ENCODE peak calls at places on chromosomes 11 and 22, in five cellular contexts. One of them, this sample, is unnamed.

GRCh38 chr11:63180536-63180935 is 36.5 kb upstream of the SLC22A24 start:
- DNase-seq in bronchial epithelial cell: no peak
- DNase-seq in stimulated activated naive CD8-positive, alpha-beta T cell treated with anti-CD3 and anti-CD28 coated beads, Interleukin-15, Interleukin-2, amounts not matched to agents 100 U/mL and 50 U/mL, for 24 hours: no peak
- DNase-seq in ELF-1: no peak
- DNase-seq in activated CD4-positive, alpha-beta T cell treated with anti-CD3 and anti-CD28 coated beads, Interleukin-2, amount 10 ng/mL, durations not matched to agents 7 days and 5 days: no peak
- DNase-seq in this sample: no peak

GRCh38 chr11:28697920-28698827 is 590.0 kb downstream of the METTL15 start:
- DNase-seq in ELF-1: peak; percentile 68
- DNase-seq in bronchial epithelial cell: peak; percentile 48
- DNase-seq in activated CD4-positive, alpha-beta T cell treated with anti-CD3 and anti-CD28 coated beads, Interleukin-2, amount 10 ng/mL, durations not matched to agents 7 days and 5 days: peak; percentile 17
- DNase-seq in stimulated activated naive CD8-positive, alpha-beta T cell treated with anti-CD3 and anti-CD28 coated beads, Interleukin-15, Interleukin-2, amounts not matched to agents 100 U/mL and 50 U/mL, for 24 hours: peak; percentile 49
- DNase-seq in this sample: peak; percentile 20

GRCh38 chr22:28563636-28564035 is 116.0 kb downstream of the TTC28 start:
- DNase-seq in bronchial epithelial cell: peak; percentile 91
- DNase-seq in activated CD4-positive, alpha-beta T cell treated with anti-CD3 and anti-CD28 coated beads, Interleukin-2, amount 10 ng/mL, durations not matched to agents 7 days and 5 days: no peak
- DNase-seq in ELF-1: no peak
- DNase-seq in stimulated activated naive CD8-positive, alpha-beta T cell treated with anti-CD3 and anti-CD28 coated beads, Interleukin-15, Interleukin-2, amounts not matched to agents 100 U/mL and 50 U/mL, for 24 hours: no peak
- DNase-seq in this sample: no peak

GRCh38 chr11:126793596-126793995 is 207.0 kb downstream of the KIRREL3 start:
- DNase-seq in ELF-1: no peak
- DNase-seq in activated CD4-positive, alpha-beta T cell treated with anti-CD3 and anti-CD28 coated beads, Interleukin-2, amount 10 ng/mL, durations not matched to agents 7 days and 5 days: no peak
- DNase-seq in stimulated activated naive CD8-positive, alpha-beta T cell treated with anti-CD3 and anti-CD28 coated beads, Interleukin-15, Interleukin-2, amounts not matched to agents 100 U/mL and 50 U/mL, for 24 hours: no peak
- DNase-seq in bronchial epithelial cell: no peak
- DNase-seq in this sample: no peak

GRCh38 chr22:31442768-31443489 is 43.5 kb downstream of the DRG1 start:
- DNase-seq in bronchial epithelial cell: no peak
- DNase-seq in stimulated activated naive CD8-positive, alpha-beta T cell treated with anti-CD3 and anti-CD28 coated beads, Interleukin-15, Interleukin-2, amounts not matched to agents 100 U/mL and 50 U/mL, for 24 hours: no peak
- DNase-seq in activated CD4-positive, alpha-beta T cell treated with anti-CD3 and anti-CD28 coated beads, Interleukin-2, amount 10 ng/mL, durations not matched to agents 7 days and 5 days: no peak
- DNase-seq in ELF-1: no peak
- DNase-seq in this sample: no peak

GRCh38 chr22:42725606-42726355 is 5.1 kb upstream of the A4GALT start:
- DNase-seq in ELF-1: no peak
- DNase-seq in stimulated activated naive CD8-positive, alpha-beta T cell treated with anti-CD3 and anti-CD28 coated beads, Interleukin-15, Interleukin-2, amounts not matched to agents 100 U/mL and 50 U/mL, for 24 hours: no peak
- DNase-seq in bronchial epithelial cell: no peak
- DNase-seq in activated CD4-positive, alpha-beta T cell treated with anti-CD3 and anti-CD28 coated beads, Interleukin-2, amount 10 ng/mL, durations not matched to agents 7 days and 5 days: no peak
- DNase-seq in this sample: no peak

GRCh38 chr11:23846902-23847422 is 649.9 kb upstream of the LUZP2 start:
- DNase-seq in stimulated activated naive CD8-positive, alpha-beta T cell treated with anti-CD3 and anti-CD28 coated beads, Interleukin-15, Interleukin-2, amounts not matched to agents 100 U/mL and 50 U/mL, for 24 hours: no peak
- DNase-seq in bronchial epithelial cell: no peak
- DNase-seq in activated CD4-positive, alpha-beta T cell treated with anti-CD3 and anti-CD28 coated beads, Interleukin-2, amount 10 ng/mL, durations not matched to agents 7 days and 5 days: no peak
- DNase-seq in ELF-1: no peak
- DNase-seq in this sample: no peak

GRCh38 chr22:47012589-47013365 is 250.3 kb downstream of the TBC1D22A start:
- DNase-seq in ELF-1: no peak
- DNase-seq in stimulated activated naive CD8-positive, alpha-beta T cell treated with anti-CD3 and anti-CD28 coated beads, Interleukin-15, Interleukin-2, amounts not matched to agents 100 U/mL and 50 U/mL, for 24 hours: no peak
- DNase-seq in activated CD4-positive, alpha-beta T cell treated with anti-CD3 and anti-CD28 coated beads, Interleukin-2, amount 10 ng/mL, durations not matched to agents 7 days and 5 days: no peak
- DNase-seq in bronchial epithelial cell: peak; percentile 44
- DNase-seq in this sample: no peak

GRCh38 chr22:46349238-46349637 is 13.7 kb downstream of the TRMU start:
- DNase-seq in activated CD4-positive, alpha-beta T cell treated with anti-CD3 and anti-CD28 coated beads, Interleukin-2, amount 10 ng/mL, durations not matched to agents 7 days and 5 days: no peak
- DNase-seq in stimulated activated naive CD8-positive, alpha-beta T cell treated with anti-CD3 and anti-CD28 coated beads, Interleukin-15, Interleukin-2, amounts not matched to agents 100 U/mL and 50 U/mL, for 24 hours: no peak
- DNase-seq in ELF-1: no peak
- DNase-seq in bronchial epithelial cell: no peak
- DNase-seq in this sample: no peak

GRCh38 chr22:19970479-19971275 is 29.1 kb upstream of the TXNRD2 start:
- DNase-seq in ELF-1: peak; percentile 72
- DNase-seq in bronchial epithelial cell: peak; percentile 35
- DNase-seq in stimulated activated naive CD8-positive, alpha-beta T cell treated with anti-CD3 and anti-CD28 coated beads, Interleukin-15, Interleukin-2, amounts not matched to agents 100 U/mL and 50 U/mL, for 24 hours: peak; percentile 85
- DNase-seq in activated CD4-positive, alpha-beta T cell treated with anti-CD3 and anti-CD28 coated beads, Interleukin-2, amount 10 ng/mL, durations not matched to agents 7 days and 5 days: peak; percentile 79
- DNase-seq in this sample: peak; percentile 28

GRCh38 chr11:69385832-69386415 is 92.0 kb downstream of the MYEOV start:
- DNase-seq in ELF-1: no peak
- DNase-seq in stimulated activated naive CD8-positive, alpha-beta T cell treated with anti-CD3 and anti-CD28 coated beads, Interleukin-15, Interleukin-2, amounts not matched to agents 100 U/mL and 50 U/mL, for 24 hours: peak; percentile 1
- DNase-seq in activated CD4-positive, alpha-beta T cell treated with anti-CD3 and anti-CD28 coated beads, Interleukin-2, amount 10 ng/mL, durations not matched to agents 7 days and 5 days: no peak
- DNase-seq in bronchial epithelial cell: no peak
- DNase-seq in this sample: no peak

GRCh38 chr11:56841210-56841810 is 92.8 kb upstream of the OR9G4 start:
- DNase-seq in activated CD4-positive, alpha-beta T cell treated with anti-CD3 and anti-CD28 coated beads, Interleukin-2, amount 10 ng/mL, durations not matched to agents 7 days and 5 days: peak; percentile 36
- DNase-seq in stimulated activated naive CD8-positive, alpha-beta T cell treated with anti-CD3 and anti-CD28 coated beads, Interleukin-15, Interleukin-2, amounts not matched to agents 100 U/mL and 50 U/mL, for 24 hours: peak; percentile 27
- DNase-seq in bronchial epithelial cell: peak; percentile 69
- DNase-seq in ELF-1: peak; percentile 60
- DNase-seq in this sample: peak; percentile 60

GRCh38 chr11:75100314-75100713 is 3.6 kb upstream of the OR2AT4 start:
- DNase-seq in ELF-1: no peak
- DNase-seq in stimulated activated naive CD8-positive, alpha-beta T cell treated with anti-CD3 and anti-CD28 coated beads, Interleukin-15, Interleukin-2, amounts not matched to agents 100 U/mL and 50 U/mL, for 24 hours: peak; percentile 34
- DNase-seq in bronchial epithelial cell: peak; percentile 77
- DNase-seq in activated CD4-positive, alpha-beta T cell treated with anti-CD3 and anti-CD28 coated beads, Interleukin-2, amount 10 ng/mL, durations not matched to agents 7 days and 5 days: no peak
- DNase-seq in this sample: no peak

GRCh38 chr11:71370020-71370747 is 78.0 kb downstream of the DHCR7 start:
- DNase-seq in activated CD4-positive, alpha-beta T cell treated with anti-CD3 and anti-CD28 coated beads, Interleukin-2, amount 10 ng/mL, durations not matched to agents 7 days and 5 days: no peak
- DNase-seq in ELF-1: no peak
- DNase-seq in bronchial epithelial cell: no peak
- DNase-seq in stimulated activated naive CD8-positive, alpha-beta T cell treated with anti-CD3 and anti-CD28 coated beads, Interleukin-15, Interleukin-2, amounts not matched to agents 100 U/mL and 50 U/mL, for 24 hours: no peak
- DNase-seq in this sample: peak; percentile 25

GRCh38 chr11:102836290-102836875 is 7.0 kb downstream of the MMP3 start:
- DNase-seq in bronchial epithelial cell: peak; percentile 86
- DNase-seq in stimulated activated naive CD8-positive, alpha-beta T cell treated with anti-CD3 and anti-CD28 coated beads, Interleukin-15, Interleukin-2, amounts not matched to agents 100 U/mL and 50 U/mL, for 24 hours: no peak
- DNase-seq in activated CD4-positive, alpha-beta T cell treated with anti-CD3 and anti-CD28 coated beads, Interleukin-2, amount 10 ng/mL, durations not matched to agents 7 days and 5 days: no peak
- DNase-seq in ELF-1: no peak
- DNase-seq in this sample: no peak

GRCh38 chr22:18970948-18971315 is 34.8 kb upstream of the PRODH start:
- DNase-seq in activated CD4-positive, alpha-beta T cell treated with anti-CD3 and anti-CD28 coated beads, Interleukin-2, amount 10 ng/mL, durations not matched to agents 7 days and 5 days: no peak
- DNase-seq in ELF-1: no peak
- DNase-seq in stimulated activated naive CD8-positive, alpha-beta T cell treated with anti-CD3 and anti-CD28 coated beads, Interleukin-15, Interleukin-2, amounts not matched to agents 100 U/mL and 50 U/mL, for 24 hours: no peak
- DNase-seq in bronchial epithelial cell: no peak
- DNase-seq in this sample: no peak

GRCh38 chr11:77560605-77561004 is 29.1 kb upstream of the AQP11 start:
- DNase-seq in activated CD4-positive, alpha-beta T cell treated with anti-CD3 and anti-CD28 coated beads, Interleukin-2, amount 10 ng/mL, durations not matched to agents 7 days and 5 days: no peak
- DNase-seq in ELF-1: peak; percentile 42
- DNase-seq in bronchial epithelial cell: peak; percentile 87
- DNase-seq in stimulated activated naive CD8-positive, alpha-beta T cell treated with anti-CD3 and anti-CD28 coated beads, Interleukin-15, Interleukin-2, amounts not matched to agents 100 U/mL and 50 U/mL, for 24 hours: no peak
- DNase-seq in this sample: no peak

GRCh38 chr22:37633082-37633692 is 6.3 kb upstream of the SH3BP1 start:
- DNase-seq in ELF-1: no peak
- DNase-seq in bronchial epithelial cell: no peak
- DNase-seq in activated CD4-positive, alpha-beta T cell treated with anti-CD3 and anti-CD28 coated beads, Interleukin-2, amount 10 ng/mL, durations not matched to agents 7 days and 5 days: peak; percentile 33
- DNase-seq in stimulated activated naive CD8-positive, alpha-beta T cell treated with anti-CD3 and anti-CD28 coated beads, Interleukin-15, Interleukin-2, amounts not matched to agents 100 U/mL and 50 U/mL, for 24 hours: peak; percentile 77
- DNase-seq in this sample: no peak

GRCh38 chr11:45658292-45658991 is 7.0 kb downstream of the CHST1 start:
- DNase-seq in stimulated activated naive CD8-positive, alpha-beta T cell treated with anti-CD3 and anti-CD28 coated beads, Interleukin-15, Interleukin-2, amounts not matched to agents 100 U/mL and 50 U/mL, for 24 hours: peak; percentile 55
- DNase-seq in ELF-1: peak; percentile 73
- DNase-seq in activated CD4-positive, alpha-beta T cell treated with anti-CD3 and anti-CD28 coated beads, Interleukin-2, amount 10 ng/mL, durations not matched to agents 7 days and 5 days: no peak
- DNase-seq in bronchial epithelial cell: no peak
- DNase-seq in this sample: no peak

GRCh38 chr11:115920087-115920461 is 415.9 kb upstream of the CADM1 start:
- DNase-seq in activated CD4-positive, alpha-beta T cell treated with anti-CD3 and anti-CD28 coated beads, Interleukin-2, amount 10 ng/mL, durations not matched to agents 7 days and 5 days: no peak
- DNase-seq in ELF-1: no peak
- DNase-seq in bronchial epithelial cell: peak; percentile 1
- DNase-seq in stimulated activated naive CD8-positive, alpha-beta T cell treated with anti-CD3 and anti-CD28 coated beads, Interleukin-15, Interleukin-2, amounts not matched to agents 100 U/mL and 50 U/mL, for 24 hours: no peak
- DNase-seq in this sample: no peak

GRCh38 chr22:36369004-36369921 is 18.5 kb downstream of the MYH9 start:
- DNase-seq in bronchial epithelial cell: peak; percentile 11
- DNase-seq in stimulated activated naive CD8-positive, alpha-beta T cell treated with anti-CD3 and anti-CD28 coated beads, Interleukin-15, Interleukin-2, amounts not matched to agents 100 U/mL and 50 U/mL, for 24 hours: peak; percentile 71
- DNase-seq in activated CD4-positive, alpha-beta T cell treated with anti-CD3 and anti-CD28 coated beads, Interleukin-2, amount 10 ng/mL, durations not matched to agents 7 days and 5 days: no peak
- DNase-seq in ELF-1: peak; percentile 56
- DNase-seq in this sample: no peak

GRCh38 chr22:41862530-41863266 is 29.8 kb downstream of the SREBF2 start:
- DNase-seq in ELF-1: no peak
- DNase-seq in bronchial epithelial cell: no peak
- DNase-seq in activated CD4-positive, alpha-beta T cell treated with anti-CD3 and anti-CD28 coated beads, Interleukin-2, amount 10 ng/mL, durations not matched to agents 7 days and 5 days: peak; percentile 11
- DNase-seq in stimulated activated naive CD8-positive, alpha-beta T cell treated with anti-CD3 and anti-CD28 coated beads, Interleukin-15, Interleukin-2, amounts not matched to agents 100 U/mL and 50 U/mL, for 24 hours: peak; percentile 72
- DNase-seq in this sample: no peak

GRCh38 chr11:43537831-43538230 is 142.7 kb upstream of the HSD17B12 start:
- DNase-seq in bronchial epithelial cell: no peak
- DNase-seq in activated CD4-positive, alpha-beta T cell treated with anti-CD3 and anti-CD28 coated beads, Interleukin-2, amount 10 ng/mL, durations not matched to agents 7 days and 5 days: no peak
- DNase-seq in stimulated activated naive CD8-positive, alpha-beta T cell treated with anti-CD3 and anti-CD28 coated beads, Interleukin-15, Interleukin-2, amounts not matched to agents 100 U/mL and 50 U/mL, for 24 hours: no peak
- DNase-seq in ELF-1: no peak
- DNase-seq in this sample: no peak

GRCh38 chr11:27187848-27188621 is 147.4 kb downstream of the BBOX1 start:
- DNase-seq in stimulated activated naive CD8-positive, alpha-beta T cell treated with anti-CD3 and anti-CD28 coated beads, Interleukin-15, Interleukin-2, amounts not matched to agents 100 U/mL and 50 U/mL, for 24 hours: no peak
- DNase-seq in bronchial epithelial cell: no peak
- DNase-seq in ELF-1: no peak
- DNase-seq in activated CD4-positive, alpha-beta T cell treated with anti-CD3 and anti-CD28 coated beads, Interleukin-2, amount 10 ng/mL, durations not matched to agents 7 days and 5 days: no peak
- DNase-seq in this sample: no peak

GRCh38 chr22:27445876-27446275 is 355.7 kb downstream of the MN1 start:
- DNase-seq in bronchial epithelial cell: no peak
- DNase-seq in stimulated activated naive CD8-positive, alpha-beta T cell treated with anti-CD3 and anti-CD28 coated beads, Interleukin-15, Interleukin-2, amounts not matched to agents 100 U/mL and 50 U/mL, for 24 hours: no peak
- DNase-seq in activated CD4-positive, alpha-beta T cell treated with anti-CD3 and anti-CD28 coated beads, Interleukin-2, amount 10 ng/mL, durations not matched to agents 7 days and 5 days: no peak
- DNase-seq in ELF-1: no peak
- DNase-seq in this sample: no peak

GRCh38 chr22:44091021-44091721 is 67.1 kb downstream of the PARVB start:
- DNase-seq in activated CD4-positive, alpha-beta T cell treated with anti-CD3 and anti-CD28 coated beads, Interleukin-2, amount 10 ng/mL, durations not matched to agents 7 days and 5 days: peak; percentile 48
- DNase-seq in stimulated activated naive CD8-positive, alpha-beta T cell treated with anti-CD3 and anti-CD28 coated beads, Interleukin-15, Interleukin-2, amounts not matched to agents 100 U/mL and 50 U/mL, for 24 hours: peak; percentile 42
- DNase-seq in bronchial epithelial cell: peak; percentile 41
- DNase-seq in ELF-1: no peak
- DNase-seq in this sample: peak; percentile 16

GRCh38 chr11:46597609-46598219 is 3.9 kb upstream of the AMBRA1 start:
- DNase-seq in stimulated activated naive CD8-positive, alpha-beta T cell treated with anti-CD3 and anti-CD28 coated beads, Interleukin-15, Interleukin-2, amounts not matched to agents 100 U/mL and 50 U/mL, for 24 hours: no peak
- DNase-seq in bronchial epithelial cell: peak; percentile 64
- DNase-seq in activated CD4-positive, alpha-beta T cell treated with anti-CD3 and anti-CD28 coated beads, Interleukin-2, amount 10 ng/mL, durations not matched to agents 7 days and 5 days: no peak
- DNase-seq in ELF-1: no peak
- DNase-seq in this sample: no peak

GRCh38 chr11:32594272-32594671 is 10.6 kb downstream of the EIF3M start:
- DNase-seq in bronchial epithelial cell: no peak
- DNase-seq in activated CD4-positive, alpha-beta T cell treated with anti-CD3 and anti-CD28 coated beads, Interleukin-2, amount 10 ng/mL, durations not matched to agents 7 days and 5 days: no peak
- DNase-seq in stimulated activated naive CD8-positive, alpha-beta T cell treated with anti-CD3 and anti-CD28 coated beads, Interleukin-15, Interleukin-2, amounts not matched to agents 100 U/mL and 50 U/mL, for 24 hours: no peak
- DNase-seq in ELF-1: no peak
- DNase-seq in this sample: no peak

GRCh38 chr11:121958978-121959340 is 157.1 kb downstream of the BLID start:
- DNase-seq in bronchial epithelial cell: peak; percentile 65
- DNase-seq in ELF-1: no peak
- DNase-seq in activated CD4-positive, alpha-beta T cell treated with anti-CD3 and anti-CD28 coated beads, Interleukin-2, amount 10 ng/mL, durations not matched to agents 7 days and 5 days: no peak
- DNase-seq in stimulated activated naive CD8-positive, alpha-beta T cell treated with anti-CD3 and anti-CD28 coated beads, Interleukin-15, Interleukin-2, amounts not matched to agents 100 U/mL and 50 U/mL, for 24 hours: no peak
- DNase-seq in this sample: no peak

GRCh38 chr11:32949739-32950138 is 57.1 kb downstream of the QSER1 start:
- DNase-seq in stimulated activated naive CD8-positive, alpha-beta T cell treated with anti-CD3 and anti-CD28 coated beads, Interleukin-15, Interleukin-2, amounts not matched to agents 100 U/mL and 50 U/mL, for 24 hours: no peak
- DNase-seq in ELF-1: peak; percentile 55
- DNase-seq in bronchial epithelial cell: no peak
- DNase-seq in activated CD4-positive, alpha-beta T cell treated with anti-CD3 and anti-CD28 coated beads, Interleukin-2, amount 10 ng/mL, durations not matched to agents 7 days and 5 days: no peak
- DNase-seq in this sample: no peak

GRCh38 chr11:119618208-119618909 is 110.6 kb downstream of the NECTIN1 start:
- DNase-seq in ELF-1: no peak
- DNase-seq in stimulated activated naive CD8-positive, alpha-beta T cell treated with anti-CD3 and anti-CD28 coated beads, Interleukin-15, Interleukin-2, amounts not matched to agents 100 U/mL and 50 U/mL, for 24 hours: no peak
- DNase-seq in activated CD4-positive, alpha-beta T cell treated with anti-CD3 and anti-CD28 coated beads, Interleukin-2, amount 10 ng/mL, durations not matched to agents 7 days and 5 days: no peak
- DNase-seq in bronchial epithelial cell: no peak
- DNase-seq in this sample: no peak

GRCh38 chr11:73912045-73912444 is 35.2 kb downstream of the PAAF1 start:
- DNase-seq in stimulated activated naive CD8-positive, alpha-beta T cell treated with anti-CD3 and anti-CD28 coated beads, Interleukin-15, Interleukin-2, amounts not matched to agents 100 U/mL and 50 U/mL, for 24 hours: no peak
- DNase-seq in activated CD4-positive, alpha-beta T cell treated with anti-CD3 and anti-CD28 coated beads, Interleukin-2, amount 10 ng/mL, durations not matched to agents 7 days and 5 days: no peak
- DNase-seq in ELF-1: no peak
- DNase-seq in bronchial epithelial cell: no peak
- DNase-seq in this sample: no peak

GRCh38 chr11:1782831-1783724 is 19.4 kb upstream of the CTSD start:
- DNase-seq in bronchial epithelial cell: no peak
- DNase-seq in stimulated activated naive CD8-positive, alpha-beta T cell treated with anti-CD3 and anti-CD28 coated beads, Interleukin-15, Interleukin-2, amounts not matched to agents 100 U/mL and 50 U/mL, for 24 hours: no peak
- DNase-seq in ELF-1: peak; percentile 25
- DNase-seq in activated CD4-positive, alpha-beta T cell treated with anti-CD3 and anti-CD28 coated beads, Interleukin-2, amount 10 ng/mL, durations not matched to agents 7 days and 5 days: no peak
- DNase-seq in this sample: peak; percentile 47

GRCh38 chr11:108498046-108498815 is at the start of gene POGLUT3:
- DNase-seq in bronchial epithelial cell: no peak
- DNase-seq in activated CD4-positive, alpha-beta T cell treated with anti-CD3 and anti-CD28 coated beads, Interleukin-2, amount 10 ng/mL, durations not matched to agents 7 days and 5 days: peak; percentile 55
- DNase-seq in stimulated activated naive CD8-positive, alpha-beta T cell treated with anti-CD3 and anti-CD28 coated beads, Interleukin-15, Interleukin-2, amounts not matched to agents 100 U/mL and 50 U/mL, for 24 hours: peak; percentile 58
- DNase-seq in ELF-1: peak; percentile 67
- DNase-seq in this sample: no peak

GRCh38 chr11:112689851-112690250 is 271.4 kb upstream of the NCAM1 start:
- DNase-seq in bronchial epithelial cell: no peak
- DNase-seq in ELF-1: no peak
- DNase-seq in activated CD4-positive, alpha-beta T cell treated with anti-CD3 and anti-CD28 coated beads, Interleukin-2, amount 10 ng/mL, durations not matched to agents 7 days and 5 days: no peak
- DNase-seq in stimulated activated naive CD8-positive, alpha-beta T cell treated with anti-CD3 and anti-CD28 coated beads, Interleukin-15, Interleukin-2, amounts not matched to agents 100 U/mL and 50 U/mL, for 24 hours: no peak
- DNase-seq in this sample: no peak

GRCh38 chr11:533049-533585 is 2.3 kb downstream of the HRAS start:
- DNase-seq in bronchial epithelial cell: no peak
- DNase-seq in ELF-1: no peak
- DNase-seq in activated CD4-positive, alpha-beta T cell treated with anti-CD3 and anti-CD28 coated beads, Interleukin-2, amount 10 ng/mL, durations not matched to agents 7 days and 5 days: no peak
- DNase-seq in stimulated activated naive CD8-positive, alpha-beta T cell treated with anti-CD3 and anti-CD28 coated beads, Interleukin-15, Interleukin-2, amounts not matched to agents 100 U/mL and 50 U/mL, for 24 hours: no peak
- DNase-seq in this sample: no peak

GRCh38 chr22:45977003-45977395 is at the start of gene WNT7B:
- DNase-seq in bronchial epithelial cell: peak; percentile 67
- DNase-seq in activated CD4-positive, alpha-beta T cell treated with anti-CD3 and anti-CD28 coated beads, Interleukin-2, amount 10 ng/mL, durations not matched to agents 7 days and 5 days: no peak
- DNase-seq in stimulated activated naive CD8-positive, alpha-beta T cell treated with anti-CD3 and anti-CD28 coated beads, Interleukin-15, Interleukin-2, amounts not matched to agents 100 U/mL and 50 U/mL, for 24 hours: no peak
- DNase-seq in ELF-1: no peak
- DNase-seq in this sample: peak; percentile 86

This sample was measured in RPMI8226.